ENCODE peak calls at places on chromosomes 4 and X, in four cellular contexts. One of them, this sample, is unnamed.

GRCh38 chr4:140098481-140099132 is 55.4 kb downstream of the MAML3 start:
- DNase-seq in K562: no peak
- DNase-seq in IMR-90: peak
- DNase-seq in HepG2: no peak
- DNase-seq in this sample: peak

GRCh38 chr4:112978691-112979472 is 70.6 kb upstream of the ANK2 start:
- DNase-seq in IMR-90: peak
- DNase-seq in HepG2: no peak
- DNase-seq in K562: no peak
- DNase-seq in this sample: no peak

GRCh38 chr4:74202062-74202586 is 44.2 kb downstream of the MTHFD2L start:
- DNase-seq in K562: no peak
- DNase-seq in HepG2: peak
- DNase-seq in IMR-90: peak
- DNase-seq in this sample: no peak

GRCh38 chr4:26372525-26373172 is 51.8 kb downstream of the RBPJ start:
- DNase-seq in K562: no peak
- DNase-seq in IMR-90: peak
- DNase-seq in HepG2: peak
- DNase-seq in this sample: no peak

GRCh38 chr4:25925486-25926201 is 11.6 kb downstream of the SMIM20 start:
- DNase-seq in IMR-90: peak
- DNase-seq in HepG2: peak
- DNase-seq in K562: peak
- DNase-seq in this sample: peak

GRCh38 chrX:65926095-65927019 is 113.5 kb downstream of the VSIG4 start:
- DNase-seq in HepG2: no peak
- DNase-seq in IMR-90: no peak
- DNase-seq in K562: peak
- DNase-seq in this sample: no peak

GRCh38 chr4:3036131-3036952 is 38.0 kb downstream of the HTT-AS start:
- DNase-seq in K562: peak
- DNase-seq in IMR-90: no peak
- DNase-seq in HepG2: peak
- DNase-seq in this sample: no peak

GRCh38 chr4:100208964-100209363 is 18.7 kb upstream of the DDIT4L start:
- DNase-seq in HepG2: no peak
- DNase-seq in IMR-90: no peak
- DNase-seq in K562: no peak
- DNase-seq in this sample: no peak

GRCh38 chr4:55158957-55159356 is 33.6 kb upstream of the KDR start:
- DNase-seq in HepG2: no peak
- DNase-seq in K562: peak
- DNase-seq in IMR-90: no peak
- DNase-seq in this sample: no peak

GRCh38 chrX:4850312-4850711 is 1136.9 kb upstream of the PRKX start:
- DNase-seq in IMR-90: no peak
- DNase-seq in HepG2: no peak
- DNase-seq in K562: no peak
- DNase-seq in this sample: no peak

GRCh38 chr4:133555671-133556070 is 406.6 kb downstream of the PCDH10 start:
- DNase-seq in IMR-90: peak
- DNase-seq in K562: no peak
- DNase-seq in HepG2: no peak
- DNase-seq in this sample: no peak

GRCh38 chrX:10017866-10018265 is 50.7 kb downstream of the CLDN34 start:
- DNase-seq in HepG2: peak
- DNase-seq in IMR-90: peak
- DNase-seq in K562: no peak
- DNase-seq in this sample: peak

GRCh38 chr4:152591361-152591760 is 55.5 kb upstream of the FBXW7 start:
- DNase-seq in K562: no peak
- DNase-seq in HepG2: no peak
- DNase-seq in IMR-90: peak
- DNase-seq in this sample: no peak

DNA sequence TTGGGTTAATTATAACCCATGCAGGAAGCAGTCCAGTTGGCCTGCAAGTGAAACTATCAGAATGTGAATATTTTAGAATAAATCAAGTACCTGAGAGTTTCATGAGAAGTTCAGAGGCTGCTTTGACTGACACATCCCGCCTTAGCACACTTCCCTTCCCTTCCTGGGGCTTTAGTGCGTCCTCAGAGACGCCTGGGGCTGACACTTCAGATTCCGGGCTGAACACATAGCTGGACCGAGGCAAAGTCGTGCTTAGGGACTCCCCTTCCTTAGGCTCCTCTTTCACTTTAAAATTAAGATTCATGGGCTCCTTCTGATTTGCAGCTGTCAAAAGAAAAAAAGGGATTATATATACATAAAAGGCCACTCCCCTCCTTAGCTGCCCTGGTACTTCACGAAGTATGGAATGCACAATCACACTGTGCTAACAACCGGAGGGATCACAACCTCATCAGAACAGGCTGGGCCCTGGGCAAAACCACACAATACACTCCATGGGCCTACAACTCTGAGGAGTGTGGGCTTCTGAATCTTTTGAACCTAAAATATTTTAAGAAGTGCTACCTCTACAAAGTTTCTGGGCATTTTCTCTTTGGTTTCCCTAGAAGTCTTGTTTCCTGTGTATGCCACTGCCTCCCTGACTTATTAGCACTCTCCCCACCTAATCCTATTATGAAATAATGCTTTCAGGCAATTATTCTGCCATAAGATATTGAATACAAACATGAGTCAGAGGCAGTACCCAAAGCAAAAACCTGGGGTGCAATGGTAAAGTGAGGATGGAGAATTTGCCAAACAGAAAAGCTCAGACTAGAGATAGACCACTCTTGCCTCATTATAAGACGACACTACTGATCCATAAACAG is 68.2 kb downstream of the ZNF827 start:
- DNase-seq in IMR-90: no peak
- DNase-seq in K562: no peak
- DNase-seq in HepG2: no peak
- DNase-seq in this sample: no peak
- TF ChIP-seq MAZ in IMR-90: no peak
- TF ChIP-seq MAZ in K562: no peak
- TF ChIP-seq MAZ in HepG2: no peak
- TF ChIP-seq MAZ in this sample: no peak

DNA sequence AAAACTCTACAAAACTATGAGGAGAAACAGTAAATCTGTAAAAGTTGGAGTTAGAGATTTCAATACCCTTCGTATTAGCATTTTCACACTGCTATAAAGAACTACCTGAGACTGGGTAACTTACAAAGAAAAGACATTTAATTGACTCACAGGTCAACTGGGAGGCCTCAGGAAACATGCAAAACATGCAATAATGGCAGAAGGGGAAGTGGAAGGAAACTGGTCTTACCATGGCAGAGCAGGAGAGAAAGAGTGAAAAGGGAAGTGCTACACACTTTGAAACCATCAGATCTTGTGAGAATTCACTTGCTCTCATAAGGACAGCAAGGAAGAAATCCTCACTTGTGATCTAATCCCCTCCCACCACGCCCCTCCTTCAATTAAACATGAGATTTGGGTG is 949.9 kb downstream of the TECRL start:
- DNase-seq in IMR-90: no peak
- DNase-seq in K562: no peak
- DNase-seq in HepG2: no peak
- DNase-seq in this sample: no peak
- H3K27ac ChIP-seq in IMR-90: no peak
- H3K27ac ChIP-seq in K562: no peak
- H3K27ac ChIP-seq in HepG2: no peak
- H3K27ac ChIP-seq in this sample: no peak

GRCh38 chr4:8493484-8493883 is 52.9 kb downstream of the TRMT44 start:
- DNase-seq in K562: no peak
- DNase-seq in HepG2: no peak
- DNase-seq in IMR-90: no peak
- DNase-seq in this sample: no peak

GRCh38 chr4:8495803-8496202 is 55.2 kb downstream of the TRMT44 start:
- DNase-seq in IMR-90: no peak
- DNase-seq in K562: peak
- DNase-seq in HepG2: no peak
- DNase-seq in this sample: no peak

GRCh38 chr4:8494218-8494617 is 53.6 kb downstream of the TRMT44 start:
- DNase-seq in HepG2: no peak
- DNase-seq in K562: no peak
- DNase-seq in IMR-90: no peak
- DNase-seq in this sample: no peak

GRCh38 chr4:8497762-8498161 is 57.2 kb downstream of the TRMT44 start:
- DNase-seq in HepG2: no peak
- DNase-seq in K562: no peak
- DNase-seq in IMR-90: no peak
- DNase-seq in this sample: no peak

DNA sequence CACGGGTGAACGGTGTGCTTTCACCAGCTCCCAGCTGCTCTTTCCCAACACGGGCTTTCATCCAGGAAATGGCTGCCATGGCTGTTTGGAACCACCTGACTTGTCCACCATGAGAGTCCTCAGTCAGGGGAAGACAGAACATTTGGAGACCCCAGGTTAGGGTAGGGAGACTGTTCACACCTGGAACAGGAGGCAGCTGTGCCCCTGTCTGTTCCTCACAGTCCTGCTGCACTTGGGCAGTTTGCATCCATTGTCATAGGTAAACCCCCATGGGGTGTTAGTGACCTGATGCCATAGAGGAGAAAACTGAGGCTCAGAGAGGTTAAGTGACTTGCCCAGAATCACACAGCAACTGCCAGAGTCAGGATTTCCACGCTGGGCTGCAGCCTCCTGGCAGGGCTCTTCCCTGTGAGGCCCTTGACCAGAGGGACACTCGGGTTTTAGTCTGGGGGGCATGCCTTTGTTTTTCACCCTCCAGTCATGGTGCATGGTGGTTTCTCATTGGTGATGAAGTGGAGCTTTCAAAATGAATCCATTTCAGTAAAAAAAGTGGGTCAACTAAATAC is 54.5 kb downstream of the TRMT44 start:
- DNase-seq in IMR-90: no peak
- DNase-seq in K562: no peak
- DNase-seq in HepG2: no peak
- DNase-seq in this sample: no peak
- TF ChIP-seq MAZ in IMR-90: no peak
- TF ChIP-seq MAZ in K562: no peak
- TF ChIP-seq MAZ in HepG2: no peak
- TF ChIP-seq MAZ in this sample: no peak

GRCh38 chrX:33211356-33212254 is at the start of gene DMD:
- DNase-seq in IMR-90: peak
- DNase-seq in HepG2: peak
- DNase-seq in K562: no peak
- DNase-seq in this sample: no peak
- H3K27ac ChIP-seq in IMR-90: peak
- H3K27ac ChIP-seq in HepG2: no peak
- H3K27ac ChIP-seq in K562: no peak
- H3K27ac ChIP-seq in this sample: no peak

GRCh38 chrX:115609621-115610020 is 48.6 kb downstream of the PLS3 start:
- DNase-seq in HepG2: no peak
- DNase-seq in IMR-90: no peak
- DNase-seq in K562: no peak
- DNase-seq in this sample: no peak
- TF ChIP-seq MAZ in HepG2: no peak
- TF ChIP-seq MAZ in IMR-90: no peak
- TF ChIP-seq MAZ in K562: no peak
- TF ChIP-seq MAZ in this sample: no peak

DNA sequence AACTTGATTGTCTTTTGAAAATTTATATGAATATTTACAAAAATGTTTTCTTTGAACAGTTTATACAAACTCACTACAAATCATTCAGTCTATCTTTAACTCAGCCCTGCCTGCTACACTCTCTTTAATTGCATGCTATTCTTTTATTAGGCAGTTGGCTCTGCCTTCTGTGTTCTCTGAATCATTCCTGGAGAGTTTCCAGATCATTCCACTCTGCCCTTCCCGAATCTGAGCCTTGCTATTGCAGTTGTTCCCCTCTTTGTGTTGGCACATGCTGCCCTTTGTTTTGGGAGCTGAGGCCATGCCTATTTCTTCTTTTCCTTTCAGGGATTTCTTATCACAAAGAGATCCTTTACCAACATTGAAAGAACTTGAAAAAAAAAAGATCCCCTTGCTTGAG is 8.7 kb upstream of the TECRL start:
- DNase-seq in HepG2: no peak
- DNase-seq in K562: no peak
- DNase-seq in IMR-90: no peak
- DNase-seq in this sample: no peak
- H3K27ac ChIP-seq in HepG2: no peak
- H3K27ac ChIP-seq in K562: no peak
- H3K27ac ChIP-seq in IMR-90: no peak
- H3K27ac ChIP-seq in this sample: no peak

GRCh38 chr4:155972098-155972497 is 18.4 kb upstream of the CTSO start:
- DNase-seq in HepG2: no peak
- DNase-seq in IMR-90: peak
- DNase-seq in K562: no peak
- DNase-seq in this sample: no peak
- TF ChIP-seq MAZ in HepG2: no peak
- TF ChIP-seq MAZ in IMR-90: no peak
- TF ChIP-seq MAZ in K562: no peak
- TF ChIP-seq MAZ in this sample: no peak

GRCh38 chrX:2871817-2872216 is 43.1 kb downstream of the GYG2 start:
- DNase-seq in IMR-90: no peak
- DNase-seq in HepG2: no peak
- DNase-seq in K562: no peak
- DNase-seq in this sample: no peak

GRCh38 chrX:2875798-2876399 is 47.2 kb downstream of the GYG2 start:
- DNase-seq in HepG2: peak
- DNase-seq in IMR-90: no peak
- DNase-seq in K562: no peak
- DNase-seq in this sample: no peak

GRCh38 chrX:2872937-2873336 is 44.2 kb downstream of the GYG2 start:
- DNase-seq in HepG2: no peak
- DNase-seq in IMR-90: no peak
- DNase-seq in K562: no peak
- DNase-seq in this sample: no peak

GRCh38 chrX:2875136-2875481 is 46.4 kb downstream of the GYG2 start:
- DNase-seq in IMR-90: no peak
- DNase-seq in K562: no peak
- DNase-seq in HepG2: no peak
- DNase-seq in this sample: no peak

GRCh38 chrX:2874222-2875135 is 45.7 kb downstream of the GYG2 start:
- DNase-seq in IMR-90: no peak
- DNase-seq in HepG2: no peak
- DNase-seq in K562: peak
- DNase-seq in this sample: no peak
- H3K27ac ChIP-seq in IMR-90: no peak
- H3K27ac ChIP-seq in HepG2: no peak
- H3K27ac ChIP-seq in K562: peak
- H3K27ac ChIP-seq in this sample: no peak

GRCh38 chrX:12791253-12792228 is at the start of gene PRPS2:
- DNase-seq in IMR-90: peak
- DNase-seq in K562: peak
- DNase-seq in HepG2: peak
- DNase-seq in this sample: peak
- TF ChIP-seq MAZ in IMR-90: peak
- TF ChIP-seq MAZ in K562: peak
- TF ChIP-seq MAZ in HepG2: peak
- TF ChIP-seq MAZ in this sample: no peak

GRCh38 chr4:95606739-95607138 is 58.0 kb upstream of the UNC5C start:
- DNase-seq in IMR-90: no peak
- DNase-seq in K562: no peak
- DNase-seq in HepG2: no peak
- DNase-seq in this sample: no peak
- H3K27ac ChIP-seq in IMR-90: no peak
- H3K27ac ChIP-seq in K562: no peak
- H3K27ac ChIP-seq in HepG2: no peak
- H3K27ac ChIP-seq in this sample: no peak

This sample was measured in A549.